ENCODE peak calls at places on chromosomes 16 and 17, in eight cellular contexts. One of them, this sample, is unnamed.

GRCh38 chr16:79071424-79071823 is 529.1 kb downstream of the MAF start:
- DNase-seq in effector memory CD4-positive, alpha-beta T cell: no peak
- DNase-seq in ovary: peak; percentile 69
- DNase-seq in fibroblast of pulmonary artery: no peak
- DNase-seq in heart right ventricle: no peak
- DNase-seq in fibroblast of the aortic adventitia: no peak
- DNase-seq in AG04449: no peak
- DNase-seq in adrenal gland: no peak
- DNase-seq in this sample: no peak

GRCh38 chr17:59618894-59619312 is 792 bp upstream of the CLTC start:
- DNase-seq in effector memory CD4-positive, alpha-beta T cell: no peak
- DNase-seq in ovary: no peak
- DNase-seq in fibroblast of pulmonary artery: no peak
- DNase-seq in heart right ventricle: no peak
- DNase-seq in fibroblast of the aortic adventitia: no peak
- DNase-seq in AG04449: no peak
- DNase-seq in adrenal gland: peak; percentile 95
- DNase-seq in this sample: no peak

GRCh38 chr17:57823469-57824401 is 26.1 kb downstream of the MRPS23 start:
- DNase-seq in effector memory CD4-positive, alpha-beta T cell: no peak
- DNase-seq in ovary: no peak
- DNase-seq in fibroblast of pulmonary artery: peak; percentile 6
- DNase-seq in heart right ventricle: no peak
- DNase-seq in fibroblast of the aortic adventitia: peak; percentile 21
- DNase-seq in AG04449: no peak
- DNase-seq in adrenal gland: no peak
- DNase-seq in this sample: no peak

GRCh38 chr17:29838961-29839360 is 91.1 kb downstream of the SSH2 start:
- DNase-seq in effector memory CD4-positive, alpha-beta T cell: no peak
- DNase-seq in ovary: no peak
- DNase-seq in fibroblast of pulmonary artery: peak; percentile 30
- DNase-seq in heart right ventricle: peak; percentile 12
- DNase-seq in fibroblast of the aortic adventitia: no peak
- DNase-seq in AG04449: no peak
- DNase-seq in adrenal gland: no peak
- DNase-seq in this sample: peak; percentile 60

GRCh38 chr17:39706383-39706782 is 6.5 kb downstream of the ERBB2 start:
- DNase-seq in effector memory CD4-positive, alpha-beta T cell: no peak
- DNase-seq in ovary: no peak
- DNase-seq in fibroblast of pulmonary artery: no peak
- DNase-seq in heart right ventricle: no peak
- DNase-seq in fibroblast of the aortic adventitia: no peak
- DNase-seq in AG04449: no peak
- DNase-seq in adrenal gland: no peak
- DNase-seq in this sample: no peak

GRCh38 chr17:68383443-68384321 is 73.6 kb downstream of the WIPI1 start:
- DNase-seq in effector memory CD4-positive, alpha-beta T cell: no peak
- DNase-seq in ovary: no peak
- DNase-seq in fibroblast of pulmonary artery: peak; percentile 93
- DNase-seq in heart right ventricle: no peak
- DNase-seq in fibroblast of the aortic adventitia: peak; percentile 56
- DNase-seq in AG04449: peak; percentile 52
- DNase-seq in adrenal gland: no peak
- DNase-seq in this sample: no peak

GRCh38 chr17:32946375-32947135 is 18.6 kb downstream of the TMEM98 start:
- DNase-seq in effector memory CD4-positive, alpha-beta T cell: no peak
- DNase-seq in ovary: no peak
- DNase-seq in fibroblast of pulmonary artery: no peak
- DNase-seq in heart right ventricle: no peak
- DNase-seq in fibroblast of the aortic adventitia: no peak
- DNase-seq in AG04449: no peak
- DNase-seq in adrenal gland: no peak
- DNase-seq in this sample: no peak

GRCh38 chr17:1645207-1646171 is at the start of gene SCARF1:
- DNase-seq in effector memory CD4-positive, alpha-beta T cell: no peak
- DNase-seq in ovary: no peak
- DNase-seq in fibroblast of pulmonary artery: no peak
- DNase-seq in heart right ventricle: peak; percentile 76
- DNase-seq in fibroblast of the aortic adventitia: no peak
- DNase-seq in AG04449: no peak
- DNase-seq in adrenal gland: no peak
- DNase-seq in this sample: no peak

GRCh38 chr17:35429702-35430101 is 2.6 kb downstream of the SLFN12 start:
- DNase-seq in effector memory CD4-positive, alpha-beta T cell: no peak
- DNase-seq in ovary: no peak
- DNase-seq in fibroblast of pulmonary artery: no peak
- DNase-seq in heart right ventricle: no peak
- DNase-seq in fibroblast of the aortic adventitia: no peak
- DNase-seq in AG04449: no peak
- DNase-seq in adrenal gland: no peak
- DNase-seq in this sample: no peak

GRCh38 chr17:35428229-35428628 is 4.1 kb downstream of the SLFN12 start:
- DNase-seq in effector memory CD4-positive, alpha-beta T cell: no peak
- DNase-seq in ovary: no peak
- DNase-seq in fibroblast of pulmonary artery: no peak
- DNase-seq in heart right ventricle: no peak
- DNase-seq in fibroblast of the aortic adventitia: no peak
- DNase-seq in AG04449: no peak
- DNase-seq in adrenal gland: no peak
- DNase-seq in this sample: no peak

GRCh38 chr17:35433075-35433894 is 985 bp upstream of the SLFN12 start:
- DNase-seq in effector memory CD4-positive, alpha-beta T cell: peak; percentile 35
- DNase-seq in ovary: peak; percentile 62
- DNase-seq in fibroblast of pulmonary artery: peak; percentile 99
- DNase-seq in heart right ventricle: peak; percentile 56
- DNase-seq in fibroblast of the aortic adventitia: peak; percentile 99
- DNase-seq in AG04449: peak; percentile 99
- DNase-seq in adrenal gland: peak; percentile 92
- DNase-seq in this sample: no peak

DNA sequence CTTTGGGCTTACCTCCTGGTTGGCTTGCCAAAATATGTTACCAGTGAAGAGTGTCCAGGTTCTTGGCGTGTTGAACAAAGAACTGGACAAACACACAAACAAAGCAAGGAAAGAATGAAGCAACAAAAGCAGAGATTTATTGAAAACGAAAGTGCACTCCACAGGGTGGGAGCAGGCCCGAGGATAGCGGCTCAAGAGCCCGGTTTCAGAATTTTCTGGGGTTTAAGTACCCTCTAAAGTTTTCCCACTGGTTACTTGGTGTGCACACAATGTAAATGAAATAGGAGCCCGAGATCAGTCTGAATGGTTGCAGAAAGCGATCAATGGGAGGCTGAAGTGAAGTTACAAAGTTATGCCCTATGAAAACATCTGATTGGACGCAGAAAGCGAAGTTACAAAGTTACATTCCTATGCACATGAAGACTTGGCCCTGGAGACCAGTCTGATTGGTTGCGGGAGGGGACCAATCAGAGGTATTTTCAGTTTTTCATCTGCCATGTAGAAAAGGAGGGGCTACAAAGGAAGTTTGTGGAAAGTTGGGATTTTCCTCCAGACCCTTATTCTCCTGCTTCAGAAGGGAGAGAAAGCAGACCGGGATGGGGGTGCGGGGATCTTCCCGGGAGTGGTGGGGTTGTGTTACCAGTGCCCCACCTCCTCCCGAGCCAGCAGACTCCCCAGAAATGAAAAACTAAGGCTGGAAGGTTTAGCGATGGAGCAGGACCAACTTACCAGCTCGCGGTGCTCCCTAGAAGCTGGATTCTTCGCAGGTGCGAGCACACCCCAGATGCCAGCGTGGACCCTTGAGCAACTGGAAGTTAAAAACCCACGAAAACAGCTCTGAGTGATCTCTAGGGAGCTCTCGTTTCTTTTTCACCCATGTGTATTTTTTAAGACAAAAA is at the start of gene SLFN12:
- DNase-seq in effector memory CD4-positive, alpha-beta T cell: peak; percentile 27
- DNase-seq in ovary: peak; percentile 62
- DNase-seq in fibroblast of pulmonary artery: peak; percentile 98
- DNase-seq in heart right ventricle: no peak
- DNase-seq in fibroblast of the aortic adventitia: peak; percentile 98
- DNase-seq in AG04449: peak; percentile 91
- DNase-seq in adrenal gland: peak; percentile 76
- DNase-seq in this sample: no peak
- H3K4me3 ChIP-seq in effector memory CD4-positive, alpha-beta T cell: peak within 1 kb of the TSS; percentile 63
- H3K4me3 ChIP-seq in ovary: peak within 1 kb of the TSS; percentile 54
- H3K4me3 ChIP-seq in fibroblast of pulmonary artery: peak within 1 kb of the TSS; percentile 84
- H3K4me3 ChIP-seq in heart right ventricle: peak within 1 kb of the TSS; percentile 52
- H3K4me3 ChIP-seq in fibroblast of the aortic adventitia: peak within 1 kb of the TSS; percentile 93
- H3K4me3 ChIP-seq in AG04449: peak within 1 kb of the TSS; percentile 84
- H3K4me3 ChIP-seq in adrenal gland: peak within 1 kb of the TSS; percentile 78
- H3K4me3 ChIP-seq in this sample: no peak within 1 kb of the TSS

DNA sequence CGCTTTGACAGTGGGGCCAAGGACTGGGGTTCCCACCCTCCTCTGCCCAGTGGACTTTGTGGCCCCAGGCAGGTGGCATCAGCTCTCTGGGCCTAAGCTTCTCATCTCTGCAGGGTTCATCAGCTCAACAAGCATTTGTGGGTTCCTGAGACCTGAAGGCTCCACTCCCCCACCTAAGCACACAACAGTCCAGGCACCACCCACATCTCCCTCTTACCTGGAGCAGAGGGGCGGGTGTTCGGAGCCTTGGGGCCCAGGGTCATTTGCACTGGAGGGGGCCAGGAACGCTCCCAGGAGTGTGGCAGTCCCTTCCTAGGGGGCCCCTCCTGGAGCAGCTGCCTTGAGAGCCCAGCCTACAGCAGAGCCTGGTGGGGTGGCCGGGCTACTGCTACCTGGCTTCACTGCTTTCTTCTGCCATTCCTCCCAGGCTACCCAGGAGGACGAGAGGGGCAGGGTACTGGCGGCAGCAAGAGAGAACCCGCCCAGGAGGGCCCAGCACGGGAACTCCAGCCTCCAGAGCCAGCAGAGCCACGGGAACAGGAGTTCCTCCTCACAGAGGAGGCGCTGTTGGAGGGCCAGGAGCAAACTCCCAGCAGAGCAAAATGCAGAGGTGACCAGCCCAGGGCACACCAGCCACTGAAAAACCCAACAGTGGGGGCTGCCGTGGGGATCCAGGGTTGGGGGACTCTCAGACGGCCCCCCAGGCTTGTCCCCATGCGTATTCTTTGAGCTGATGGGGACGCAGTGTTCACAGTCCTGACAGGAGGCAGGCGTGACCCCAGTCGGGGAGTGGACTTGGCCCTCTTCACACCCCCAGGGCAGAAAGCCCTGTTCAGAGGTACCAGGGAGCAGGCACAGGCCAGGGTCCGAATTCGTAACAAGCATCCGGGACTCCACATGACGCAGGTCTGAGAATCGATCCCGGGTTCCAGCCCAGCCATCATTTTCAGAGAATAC is 35.1 kb upstream of the SLC38A10 start:
- DNase-seq in effector memory CD4-positive, alpha-beta T cell: no peak
- DNase-seq in ovary: no peak
- DNase-seq in fibroblast of pulmonary artery: no peak
- DNase-seq in heart right ventricle: no peak
- DNase-seq in fibroblast of the aortic adventitia: no peak
- DNase-seq in AG04449: no peak
- DNase-seq in adrenal gland: no peak
- DNase-seq in this sample: peak; percentile 70
- H3K4me3 ChIP-seq in effector memory CD4-positive, alpha-beta T cell: no peak overlapping the region
- H3K4me3 ChIP-seq in ovary: no peak overlapping the region
- H3K4me3 ChIP-seq in fibroblast of pulmonary artery: no peak overlapping the region
- H3K4me3 ChIP-seq in heart right ventricle: no peak overlapping the region
- H3K4me3 ChIP-seq in fibroblast of the aortic adventitia: no peak overlapping the region
- H3K4me3 ChIP-seq in AG04449: no peak overlapping the region
- H3K4me3 ChIP-seq in adrenal gland: no peak overlapping the region
- H3K4me3 ChIP-seq in this sample: no peak overlapping the region

GRCh38 chr17:80163315-80163714 is 6.5 kb upstream of the CARD14 start:
- DNase-seq in effector memory CD4-positive, alpha-beta T cell: no peak
- DNase-seq in ovary: no peak
- DNase-seq in fibroblast of pulmonary artery: no peak
- DNase-seq in heart right ventricle: no peak
- DNase-seq in fibroblast of the aortic adventitia: no peak
- DNase-seq in AG04449: no peak
- DNase-seq in adrenal gland: no peak
- DNase-seq in this sample: no peak

GRCh38 chr17:80168371-80168770 is 1.5 kb upstream of the CARD14 start:
- DNase-seq in effector memory CD4-positive, alpha-beta T cell: no peak
- DNase-seq in ovary: no peak
- DNase-seq in fibroblast of pulmonary artery: peak; percentile 32
- DNase-seq in heart right ventricle: no peak
- DNase-seq in fibroblast of the aortic adventitia: peak; percentile 33
- DNase-seq in AG04449: no peak
- DNase-seq in adrenal gland: no peak
- DNase-seq in this sample: no peak

GRCh38 chr17:80166446-80166845 is 3.4 kb upstream of the CARD14 start:
- DNase-seq in effector memory CD4-positive, alpha-beta T cell: no peak
- DNase-seq in ovary: no peak
- DNase-seq in fibroblast of pulmonary artery: no peak
- DNase-seq in heart right ventricle: no peak
- DNase-seq in fibroblast of the aortic adventitia: no peak
- DNase-seq in AG04449: no peak
- DNase-seq in adrenal gland: no peak
- DNase-seq in this sample: no peak

GRCh38 chr17:80160536-80160935 is 9.3 kb upstream of the CARD14 start:
- DNase-seq in effector memory CD4-positive, alpha-beta T cell: no peak
- DNase-seq in ovary: no peak
- DNase-seq in fibroblast of pulmonary artery: no peak
- DNase-seq in heart right ventricle: no peak
- DNase-seq in fibroblast of the aortic adventitia: no peak
- DNase-seq in AG04449: no peak
- DNase-seq in adrenal gland: no peak
- DNase-seq in this sample: no peak

DNA sequence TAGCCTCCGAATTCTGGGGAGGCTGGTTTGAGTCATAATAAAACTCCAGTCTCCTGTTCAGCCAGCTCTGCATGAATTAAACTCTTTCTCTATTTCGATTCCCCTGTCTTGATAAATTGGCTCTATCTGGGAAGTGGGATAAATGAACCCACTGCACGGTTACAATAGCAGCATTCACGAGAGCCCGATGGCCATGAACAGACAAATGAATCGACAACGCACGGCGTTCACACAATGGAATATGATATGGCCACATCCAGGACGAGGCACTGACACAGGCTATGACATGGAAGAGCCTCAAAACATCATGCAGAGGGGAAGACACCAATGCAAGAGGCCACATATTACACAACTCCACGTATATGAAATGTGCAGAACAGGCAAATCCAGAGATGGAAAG is 5.6 kb upstream of the CARD14 start:
- DNase-seq in effector memory CD4-positive, alpha-beta T cell: no peak
- DNase-seq in ovary: no peak
- DNase-seq in fibroblast of pulmonary artery: no peak
- DNase-seq in heart right ventricle: no peak
- DNase-seq in fibroblast of the aortic adventitia: no peak
- DNase-seq in AG04449: no peak
- DNase-seq in adrenal gland: no peak
- DNase-seq in this sample: no peak
- H3K4me3 ChIP-seq in effector memory CD4-positive, alpha-beta T cell: no peak overlapping the region
- H3K4me3 ChIP-seq in ovary: no peak overlapping the region
- H3K4me3 ChIP-seq in fibroblast of pulmonary artery: no peak overlapping the region
- H3K4me3 ChIP-seq in heart right ventricle: no peak overlapping the region
- H3K4me3 ChIP-seq in fibroblast of the aortic adventitia: no peak overlapping the region
- H3K4me3 ChIP-seq in AG04449: no peak overlapping the region
- H3K4me3 ChIP-seq in adrenal gland: no peak overlapping the region
- H3K4me3 ChIP-seq in this sample: no peak overlapping the region

GRCh38 chr16:73046484-73047214 is 1.3 kb downstream of the ZFHX3 start:
- DNase-seq in effector memory CD4-positive, alpha-beta T cell: no peak
- DNase-seq in ovary: no peak
- DNase-seq in fibroblast of pulmonary artery: no peak
- DNase-seq in heart right ventricle: no peak
- DNase-seq in fibroblast of the aortic adventitia: no peak
- DNase-seq in AG04449: no peak
- DNase-seq in adrenal gland: no peak
- DNase-seq in this sample: no peak

GRCh38 chr16:73047536-73048291 is at the start of gene ZFHX3:
- DNase-seq in effector memory CD4-positive, alpha-beta T cell: peak; percentile 11
- DNase-seq in ovary: peak; percentile 70
- DNase-seq in fibroblast of pulmonary artery: peak; percentile 55
- DNase-seq in heart right ventricle: peak; percentile 76
- DNase-seq in fibroblast of the aortic adventitia: peak; percentile 51
- DNase-seq in AG04449: no peak
- DNase-seq in adrenal gland: peak; percentile 76
- DNase-seq in this sample: peak; percentile 69

GRCh38 chr16:73048292-73049050 is 543 bp upstream of the ZFHX3 start:
- DNase-seq in effector memory CD4-positive, alpha-beta T cell: no peak
- DNase-seq in ovary: peak; percentile 66
- DNase-seq in fibroblast of pulmonary artery: peak; percentile 22
- DNase-seq in heart right ventricle: peak; percentile 78
- DNase-seq in fibroblast of the aortic adventitia: peak; percentile 43
- DNase-seq in AG04449: no peak
- DNase-seq in adrenal gland: peak; percentile 67
- DNase-seq in this sample: peak; percentile 47

GRCh38 chr16:73049051-73049910 is 1.4 kb upstream of the ZFHX3 start:
- DNase-seq in effector memory CD4-positive, alpha-beta T cell: no peak
- DNase-seq in ovary: no peak
- DNase-seq in fibroblast of pulmonary artery: no peak
- DNase-seq in heart right ventricle: no peak
- DNase-seq in fibroblast of the aortic adventitia: no peak
- DNase-seq in AG04449: no peak
- DNase-seq in adrenal gland: no peak
- DNase-seq in this sample: no peak

GRCh38 chr16:73047221-73047535 is 750 bp downstream of the ZFHX3 start:
- DNase-seq in effector memory CD4-positive, alpha-beta T cell: no peak
- DNase-seq in ovary: no peak
- DNase-seq in fibroblast of pulmonary artery: peak; percentile 58
- DNase-seq in heart right ventricle: no peak
- DNase-seq in fibroblast of the aortic adventitia: peak; percentile 87
- DNase-seq in AG04449: no peak
- DNase-seq in adrenal gland: no peak
- DNase-seq in this sample: no peak
- H3K4me3 ChIP-seq in effector memory CD4-positive, alpha-beta T cell: no peak overlapping the region
- H3K4me3 ChIP-seq in ovary: peak overlapping the region; percentile 85
- H3K4me3 ChIP-seq in fibroblast of pulmonary artery: peak overlapping the region; percentile 65
- H3K4me3 ChIP-seq in heart right ventricle: peak overlapping the region; percentile 94
- H3K4me3 ChIP-seq in fibroblast of the aortic adventitia: peak overlapping the region; percentile 80
- H3K4me3 ChIP-seq in AG04449: peak overlapping the region; percentile 68
- H3K4me3 ChIP-seq in adrenal gland: no peak overlapping the region
- H3K4me3 ChIP-seq in this sample: peak overlapping the region; percentile 60

This sample was measured in BE2C.